ENCODE peak calls at places on chromosomes 6 and 20, in four cellular contexts. One of them, this sample, is unnamed.

GRCh38 chr6:159968295-159969203 is at the start of gene IGF2R:
- DNase-seq in H1: peak; percentile 90
- DNase-seq in SK-N-SH: peak; percentile 100
- DNase-seq in HepG2: peak; percentile 83
- DNase-seq in this sample: no peak

GRCh38 chr20:17681741-17682102 is 320 bp downstream of the RRBP1 start:
- DNase-seq in H1: no peak
- DNase-seq in SK-N-SH: no peak
- DNase-seq in HepG2: no peak
- DNase-seq in this sample: no peak

GRCh38 chr20:2806351-2806701 is 5.9 kb upstream of the CPXM1 start:
- DNase-seq in H1: no peak
- DNase-seq in SK-N-SH: no peak
- DNase-seq in HepG2: no peak
- DNase-seq in this sample: no peak

GRCh38 chr6:92122746-92123145 is 1296.6 kb downstream of the EPHA7 start:
- DNase-seq in H1: no peak
- DNase-seq in SK-N-SH: peak; percentile 11
- DNase-seq in HepG2: peak; percentile 11
- DNase-seq in this sample: no peak

GRCh38 chr6:17015551-17016381 is 86.1 kb upstream of the STMND1 start:
- DNase-seq in H1: no peak
- DNase-seq in SK-N-SH: no peak
- DNase-seq in HepG2: no peak
- DNase-seq in this sample: no peak

GRCh38 chr6:67501738-67502137 is 1133.3 kb upstream of the ADGRB3 start:
- DNase-seq in H1: no peak
- DNase-seq in SK-N-SH: no peak
- DNase-seq in HepG2: no peak
- DNase-seq in this sample: no peak

GRCh38 chr6:170147832-170148708 is 142.8 kb downstream of the DLL1 start:
- DNase-seq in H1: no peak
- DNase-seq in SK-N-SH: no peak
- DNase-seq in HepG2: no peak
- DNase-seq in this sample: no peak

GRCh38 chr20:45445805-45446562 is 23.6 kb upstream of the WFDC2 start:
- DNase-seq in H1: peak; percentile 81
- DNase-seq in SK-N-SH: peak; percentile 53
- DNase-seq in HepG2: peak; percentile 61
- DNase-seq in this sample: no peak

GRCh38 chr6:128412680-128413079 is 107.7 kb downstream of the PTPRK start:
- DNase-seq in H1: no peak
- DNase-seq in SK-N-SH: no peak
- DNase-seq in HepG2: no peak
- DNase-seq in this sample: no peak

GRCh38 chr6:35294308-35294945 is 3.2 kb upstream of the DEF6 start:
- DNase-seq in H1: no peak
- DNase-seq in SK-N-SH: peak; percentile 86
- DNase-seq in HepG2: peak; percentile 62
- DNase-seq in this sample: no peak

GRCh38 chr6:67558985-67559384 is 1076.1 kb upstream of the ADGRB3 start:
- DNase-seq in H1: no peak
- DNase-seq in SK-N-SH: no peak
- DNase-seq in HepG2: no peak
- DNase-seq in this sample: no peak

GRCh38 chr20:6744171-6744570 is 23.3 kb upstream of the BMP2 start:
- DNase-seq in H1: no peak
- DNase-seq in SK-N-SH: no peak
- DNase-seq in HepG2: no peak
- DNase-seq in this sample: no peak

GRCh38 chr6:24799541-24799915 is 811 bp upstream of the ARMH2 start:
- DNase-seq in H1: no peak
- DNase-seq in SK-N-SH: no peak
- DNase-seq in HepG2: peak; percentile 55
- DNase-seq in this sample: no peak

GRCh38 chr6:106339334-106340029 is 13.9 kb upstream of the ATG5 start:
- DNase-seq in H1: peak; percentile 72
- DNase-seq in SK-N-SH: peak; percentile 75
- DNase-seq in HepG2: peak; percentile 46
- DNase-seq in this sample: no peak

GRCh38 chr20:2775139-2775538 is 25.3 kb downstream of the CPXM1 start:
- DNase-seq in H1: no peak
- DNase-seq in SK-N-SH: peak; percentile 39
- DNase-seq in HepG2: no peak
- DNase-seq in this sample: no peak

GRCh38 chr6:44176935-44177509 is 18.4 kb downstream of the CAPN11 start:
- DNase-seq in H1: no peak
- DNase-seq in SK-N-SH: no peak
- DNase-seq in HepG2: no peak
- DNase-seq in this sample: peak; percentile 41

GRCh38 chr20:35190556-35190955 is 18.7 kb downstream of the PROCR start:
- DNase-seq in H1: no peak
- DNase-seq in SK-N-SH: no peak
- DNase-seq in HepG2: no peak
- DNase-seq in this sample: no peak

GRCh38 chr6:77815531-77815930 is 162.7 kb downstream of the MEI4 start:
- DNase-seq in H1: no peak
- DNase-seq in SK-N-SH: no peak
- DNase-seq in HepG2: no peak
- DNase-seq in this sample: no peak

GRCh38 chr20:24720957-24721356 is 228.1 kb upstream of the CST7 start:
- DNase-seq in H1: no peak
- DNase-seq in SK-N-SH: no peak
- DNase-seq in HepG2: no peak
- DNase-seq in this sample: no peak

GRCh38 chr6:144581807-144582537 is 296.8 kb downstream of the UTRN start:
- DNase-seq in H1: no peak
- DNase-seq in SK-N-SH: peak; percentile 31
- DNase-seq in HepG2: peak; percentile 35
- DNase-seq in this sample: no peak

GRCh38 chr6:24865161-24865560 is 66.4 kb upstream of the ARMH2 start:
- DNase-seq in H1: no peak
- DNase-seq in SK-N-SH: no peak
- DNase-seq in HepG2: no peak
- DNase-seq in this sample: no peak

GRCh38 chr20:16337707-16338106 is 235.5 kb downstream of the KIF16B start:
- DNase-seq in H1: no peak
- DNase-seq in SK-N-SH: no peak
- DNase-seq in HepG2: no peak
- DNase-seq in this sample: no peak

GRCh38 chr6:144155529-144155928 is 5.2 kb downstream of the STX11 start:
- DNase-seq in H1: no peak
- DNase-seq in SK-N-SH: no peak
- DNase-seq in HepG2: no peak
- DNase-seq in this sample: no peak

GRCh38 chr20:32574296-32575226 is 10.6 kb downstream of the NOL4L start:
- DNase-seq in H1: no peak
- DNase-seq in SK-N-SH: no peak
- DNase-seq in HepG2: no peak
- DNase-seq in this sample: no peak

GRCh38 chr6:80363501-80363900 is 257.0 kb downstream of the BCKDHB start:
- DNase-seq in H1: no peak
- DNase-seq in SK-N-SH: no peak
- DNase-seq in HepG2: no peak
- DNase-seq in this sample: no peak
- TF ChIP-seq TCF12 in H1: no peak
- TF ChIP-seq TCF12 in SK-N-SH: no peak
- TF ChIP-seq TCF12 in HepG2: no peak
- TF ChIP-seq TCF12 in this sample: no peak

GRCh38 chr20:22490287-22491187 is 93.8 kb downstream of the FOXA2 start:
- DNase-seq in H1: peak; percentile 58
- DNase-seq in SK-N-SH: no peak
- DNase-seq in HepG2: peak; percentile 100
- DNase-seq in this sample: no peak
- TF ChIP-seq TCF12 in H1: peak; percentile 44
- TF ChIP-seq TCF12 in SK-N-SH: no peak
- TF ChIP-seq TCF12 in HepG2: no peak
- TF ChIP-seq TCF12 in this sample: no peak

GRCh38 chr6:155090166-155090565 is 95.1 kb downstream of the TIAM2 start:
- DNase-seq in H1: no peak
- DNase-seq in SK-N-SH: no peak
- DNase-seq in HepG2: no peak
- DNase-seq in this sample: no peak

GRCh38 chr6:155089746-155090145 is 94.6 kb downstream of the TIAM2 start:
- DNase-seq in H1: no peak
- DNase-seq in SK-N-SH: no peak
- DNase-seq in HepG2: no peak
- DNase-seq in this sample: no peak

GRCh38 chr6:155084431-155085123 is 89.5 kb downstream of the TIAM2 start:
- DNase-seq in H1: no peak
- DNase-seq in SK-N-SH: no peak
- DNase-seq in HepG2: peak; percentile 30
- DNase-seq in this sample: no peak

GRCh38 chr6:155088856-155089255 is 93.7 kb downstream of the TIAM2 start:
- DNase-seq in H1: no peak
- DNase-seq in SK-N-SH: no peak
- DNase-seq in HepG2: no peak
- DNase-seq in this sample: no peak

GRCh38 chr6:155085582-155086253 is 90.6 kb downstream of the TIAM2 start:
- DNase-seq in H1: no peak
- DNase-seq in SK-N-SH: no peak
- DNase-seq in HepG2: peak; percentile 77
- DNase-seq in this sample: no peak
- TF ChIP-seq TCF12 in H1: no peak
- TF ChIP-seq TCF12 in SK-N-SH: peak; percentile 54
- TF ChIP-seq TCF12 in HepG2: no peak
- TF ChIP-seq TCF12 in this sample: no peak

GRCh38 chr6:30152910-30153309 is 8.1 kb downstream of the TRIM10 start:
- DNase-seq in H1: no peak
- DNase-seq in SK-N-SH: no peak
- DNase-seq in HepG2: no peak
- DNase-seq in this sample: no peak

GRCh38 chr6:30150671-30151395 is 10.2 kb downstream of the TRIM10 start:
- DNase-seq in H1: no peak
- DNase-seq in SK-N-SH: no peak
- DNase-seq in HepG2: no peak
- DNase-seq in this sample: no peak

GRCh38 chr6:30154061-30154460 is 7.0 kb downstream of the TRIM10 start:
- DNase-seq in H1: no peak
- DNase-seq in SK-N-SH: no peak
- DNase-seq in HepG2: no peak
- DNase-seq in this sample: no peak

GRCh38 chr6:30151580-30151979 is 9.4 kb downstream of the TRIM10 start:
- DNase-seq in H1: no peak
- DNase-seq in SK-N-SH: no peak
- DNase-seq in HepG2: no peak
- DNase-seq in this sample: no peak

GRCh38 chr6:30152019-30152673 is 8.9 kb downstream of the TRIM10 start:
- DNase-seq in H1: no peak
- DNase-seq in SK-N-SH: no peak
- DNase-seq in HepG2: no peak
- DNase-seq in this sample: no peak
- TF ChIP-seq TCF12 in H1: no peak
- TF ChIP-seq TCF12 in SK-N-SH: no peak
- TF ChIP-seq TCF12 in HepG2: no peak
- TF ChIP-seq TCF12 in this sample: no peak

GRCh38 chr20:21230220-21230619 is 72.9 kb upstream of the XRN2 start:
- DNase-seq in H1: no peak
- DNase-seq in SK-N-SH: no peak
- DNase-seq in HepG2: no peak
- DNase-seq in this sample: no peak
- TF ChIP-seq TCF12 in H1: no peak
- TF ChIP-seq TCF12 in SK-N-SH: no peak
- TF ChIP-seq TCF12 in HepG2: no peak
- TF ChIP-seq TCF12 in this sample: no peak

This sample was measured in GM12878.